ENCODE peak calls at places on chromosomes 1 and 21, in four cellular contexts. T, X, V and N are unnamed samples.

GRCh38 chr1:15934211-15935055 is 41.5 kb downstream of the ZBTB17 start:
- DNase-seq in T (no peak), X (no peak), V (no peak), N (no peak)

GRCh38 chr1:147169840-147170674 is 2.2 kb downstream of the PRKAB2 start:
- DNase-seq in T (no peak), X (no peak), V (no peak), N (no peak)

GRCh38 chr1:83098791-83099190 is 900.1 kb downstream of the TTLL7 start:
- DNase-seq in T (no peak), X (no peak), V (no peak), N (no peak)

GRCh38 chr1:204714861-204715511 is 29.4 kb upstream of the LRRN2 start:
- DNase-seq in T (peak; percentile 41), X (no peak), V (no peak), N (peak; percentile 78)

GRCh38 chr1:198056255-198056654 is 100.5 kb upstream of the NEK7 start:
- DNase-seq in T (peak; percentile 2), X (no peak), V (peak; percentile 13), N (peak; percentile 72)

GRCh38 chr1:94971491-94971924 is 44.6 kb upstream of the CNN3 start:
- DNase-seq in T (no peak), X (peak; percentile 68), V (no peak), N (no peak)

GRCh38 chr21:31284797-31285397 is 59.2 kb downstream of the TIAM1 start:
- DNase-seq in T (no peak), X (peak; percentile 39), V (no peak), N (no peak)

GRCh38 chr21:35086357-35086756 is 37.3 kb upstream of the RUNX1 start:
- DNase-seq in T (no peak), X (peak; percentile 55), V (no peak), N (no peak)

GRCh38 chr1:209999005-209999404 is 61.0 kb downstream of the SYT14 start:
- DNase-seq in T (no peak), X (no peak), V (no peak), N (no peak)

GRCh38 chr1:41666991-41667631 is 182.6 kb upstream of the EDN2 start:
- DNase-seq in T (no peak), X (no peak), V (no peak), N (no peak)

GRCh38 chr1:2258996-2259395 is 30.9 kb downstream of the SKI start:
- DNase-seq in T (no peak), X (no peak), V (no peak), N (no peak)

GRCh38 chr1:173669491-173669941 is at the start of gene ANKRD45:
- DNase-seq in T (peak; percentile 76), X (peak; percentile 36), V (peak; percentile 56), N (peak; percentile 88)

GRCh38 chr1:30911061-30911954 is 2.8 kb upstream of the SDC3 start:
- DNase-seq in T (peak; percentile 92), X (peak; percentile 34), V (peak; percentile 81), N (peak; percentile 90)

DNA sequence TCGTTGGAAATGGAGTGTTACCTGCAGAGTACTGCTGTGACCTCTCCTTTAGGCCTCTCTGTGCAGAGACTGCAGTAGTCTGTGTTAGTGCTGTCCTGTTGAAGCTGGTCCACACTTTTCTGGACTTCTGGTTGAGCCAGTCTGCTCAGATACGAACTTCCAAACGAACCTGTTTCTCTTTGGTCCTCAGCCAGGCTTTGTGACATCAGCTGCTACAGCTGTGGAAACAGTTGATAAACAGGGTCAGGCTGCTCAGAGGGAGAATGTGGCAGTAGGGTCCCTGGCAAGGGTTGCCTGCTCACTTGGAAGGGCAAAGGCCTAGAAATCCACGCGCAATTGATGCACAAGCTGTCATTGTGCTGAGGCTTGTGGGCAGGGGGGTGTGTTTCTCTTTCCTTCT is 98.8 kb downstream of the NOS1AP start:
- DNase-seq in T (no peak), X (no peak), V (no peak), N (no peak)
- H3K4me1 ChIP-seq in T (peaks cover 21% of the 10 kb centered on the region), X (no peaks in the 10 kb centered on the region), V (no peaks in the 10 kb centered on the region), N (peaks cover 17% of the 10 kb centered on the region)

DNA sequence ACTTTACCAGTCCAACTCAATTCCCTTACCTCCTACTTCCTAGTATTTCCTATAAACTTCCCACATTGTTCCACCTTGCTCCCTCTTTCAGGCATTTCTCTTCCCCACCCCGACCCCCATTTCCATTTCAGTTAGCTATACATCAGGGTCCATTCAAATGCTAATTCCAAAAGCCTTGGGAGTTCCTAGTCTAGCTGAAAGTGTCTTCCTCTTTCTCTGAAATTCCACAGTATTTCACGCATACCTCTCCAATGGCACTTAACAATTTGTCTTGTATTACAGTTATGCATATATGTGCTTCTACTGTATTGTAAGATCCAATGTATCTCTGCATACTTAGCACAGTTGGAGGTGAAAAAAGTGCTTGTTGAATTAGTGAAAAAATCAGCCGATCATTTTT is 94.9 kb downstream of the ZNF644 start:
- DNase-seq in T (no peak), X (no peak), V (no peak), N (peak; percentile 48)
- H3K4me1 ChIP-seq in T (peaks cover 25% of the 10 kb centered on the region), X (peaks cover 15% of the 10 kb centered on the region), V (peaks cover 16% of the 10 kb centered on the region), N (peaks cover 7% of the 10 kb centered on the region)

DNA sequence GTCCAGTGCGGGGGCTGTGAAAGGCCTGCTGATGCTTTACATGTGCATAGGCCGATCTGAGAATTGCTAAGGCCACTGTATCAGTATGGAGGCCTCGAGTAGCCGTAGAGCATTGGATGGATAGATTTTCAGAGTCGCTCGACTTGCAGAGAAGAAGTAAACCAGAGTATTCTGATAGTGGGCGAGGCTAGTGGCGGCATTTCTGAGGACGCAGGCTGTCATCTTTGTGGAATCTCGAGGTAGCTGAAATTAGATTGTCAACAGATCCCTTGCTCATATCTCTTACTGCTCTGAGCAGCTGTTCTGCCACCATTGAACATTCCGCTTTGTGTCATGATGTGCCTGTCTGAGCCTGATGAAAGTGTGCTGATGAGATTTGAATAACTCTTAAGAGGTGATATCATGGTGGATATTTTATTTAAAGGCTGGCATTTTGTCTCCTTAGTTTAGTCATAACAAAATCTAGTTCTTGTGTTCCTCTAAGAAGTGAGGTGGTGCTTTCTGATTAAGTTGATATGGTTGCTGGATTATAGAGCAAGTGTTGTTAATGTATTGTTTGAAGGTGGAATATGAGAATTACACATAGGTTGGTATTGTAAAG is 1.5 kb downstream of the KIF1B start:
- DNase-seq in T (peak; percentile 43), X (no peak), V (peak; percentile 23), N (no peak)
- H3K4me1 ChIP-seq in T (peaks cover 19% of the 10 kb centered on the region), X (peaks cover 21% of the 10 kb centered on the region), V (peaks cover 17% of the 10 kb centered on the region), N (no peaks in the 10 kb centered on the region)

GRCh38 chr1:159924791-159925712 is at the start of gene TAGLN2:
- DNase-seq in T (peak; percentile 79), X (peak; percentile 83), V (peak; percentile 92), N (peak; percentile 93)

GRCh38 chr1:159922499-159923202 is 2.7 kb downstream of the TAGLN2 start:
- DNase-seq in T (no peak), X (no peak), V (peak; percentile 47), N (no peak)

GRCh38 chr1:159924025-159924790 is 1.1 kb downstream of the TAGLN2 start:
- DNase-seq in T (no peak), X (peak; percentile 81), V (peak; percentile 92), N (peak; percentile 71)

GRCh38 chr1:159921700-159922498 is 3.4 kb downstream of the TAGLN2 start:
- DNase-seq in T (no peak), X (peak; percentile 53), V (no peak), N (no peak)

GRCh38 chr1:159923203-159924024 is 1.9 kb downstream of the TAGLN2 start:
- DNase-seq in T (no peak), X (peak; percentile 85), V (peak; percentile 88), N (peak; percentile 85)
- H3K4me1 ChIP-seq in T (peaks cover 9% of the 10 kb centered on the region), X (peaks cover 36% of the 10 kb centered on the region), V (peaks cover 58% of the 10 kb centered on the region), N (no peaks in the 10 kb centered on the region)

GRCh38 chr1:229990326-229990725 is 76.7 kb upstream of the GALNT2 start:
- DNase-seq in T (no peak), X (no peak), V (no peak), N (no peak)

GRCh38 chr1:229988534-229988933 is 78.5 kb upstream of the GALNT2 start:
- DNase-seq in T (no peak), X (no peak), V (no peak), N (no peak)

GRCh38 chr1:229991104-229991513 is 75.9 kb upstream of the GALNT2 start:
- DNase-seq in T (no peak), X (no peak), V (no peak), N (no peak)

GRCh38 chr1:229987953-229988352 is 79.1 kb upstream of the GALNT2 start:
- DNase-seq in T (no peak), X (no peak), V (no peak), N (no peak)

DNA sequence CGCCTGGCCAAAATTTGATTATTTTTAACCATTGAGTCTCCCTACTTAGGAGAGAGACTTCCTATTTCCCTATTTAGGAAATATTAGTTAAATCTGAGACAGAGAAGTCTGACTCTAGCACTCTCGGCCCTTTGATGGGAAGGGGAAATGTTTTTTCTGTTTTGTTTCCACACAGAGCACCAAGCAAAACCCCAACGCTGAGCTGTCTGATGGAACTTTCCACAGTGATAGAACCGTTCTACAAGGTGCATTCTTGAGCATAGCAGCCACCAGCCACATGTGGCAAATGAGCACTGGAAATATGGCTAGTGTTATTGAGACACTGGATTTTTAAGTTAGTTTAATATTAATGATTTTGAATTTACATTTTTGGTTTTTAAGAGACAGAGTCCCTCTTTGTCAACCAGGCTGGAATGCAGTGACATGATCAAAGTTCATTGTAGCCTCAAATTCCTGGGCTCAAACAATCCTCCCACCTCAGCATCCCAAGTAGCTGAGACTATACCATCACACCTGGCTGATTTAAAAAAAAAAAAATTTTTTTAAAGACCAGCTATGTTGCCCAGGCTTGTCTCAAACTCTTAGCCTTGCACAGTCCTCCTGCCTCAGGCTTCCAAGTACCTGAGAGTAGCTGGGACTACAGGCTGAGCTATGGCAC is 77.3 kb upstream of the GALNT2 start:
- DNase-seq in T (no peak), X (no peak), V (no peak), N (no peak)
- H3K4me1 ChIP-seq in T (no peaks in the 10 kb centered on the region), X (no peaks in the 10 kb centered on the region), V (peaks cover 3% of the 10 kb centered on the region), N (no peaks in the 10 kb centered on the region)

DNA sequence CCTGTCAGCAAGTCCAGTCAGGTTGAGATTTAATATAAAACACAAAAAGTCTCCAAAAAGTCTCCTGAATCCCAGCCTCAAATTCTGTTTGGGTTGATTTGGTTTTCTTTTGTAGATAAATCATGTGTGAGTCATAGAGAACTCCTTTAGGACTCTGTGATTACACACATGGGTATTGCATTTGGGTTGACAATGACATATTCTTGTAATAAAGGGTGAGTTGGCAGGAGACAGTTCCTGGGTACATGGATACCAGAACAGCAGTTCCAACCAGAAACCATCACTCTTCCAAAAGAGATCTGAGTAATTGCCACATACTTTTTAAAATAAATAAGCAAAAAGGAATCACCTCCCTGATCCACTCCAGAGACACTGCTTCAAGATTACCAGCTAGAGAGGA is 8.9 kb downstream of the CR2 start:
- DNase-seq in T (no peak), X (peak; percentile 3), V (no peak), N (no peak)
- H3K4me1 ChIP-seq in T (no peaks in the 10 kb centered on the region), X (no peaks in the 10 kb centered on the region), V (no peaks in the 10 kb centered on the region), N (no peaks in the 10 kb centered on the region)